ENCODE peak calls at places on chromosomes 11 and 22, in ten cellular contexts. A is hypothalamus; O is activated naive CD8-positive, alpha-beta T cell treated with anti-CD3 and anti-CD28 coated beads, Interleukin-2, amount 50 U/mL, for 24 hours; C is endothelial cell; F is pulmonary artery endothelial cell; D is esophagus squamous epithelium; P is Calu3; L is stimulated activated CD4-positive, alpha-beta T cell treated with anti-CD3 and anti-CD28 coated beads, TNF-alpha, amount 100 ng/mL, for 1 hour; G is activated CD8-positive, alpha-beta T cell treated with anti-CD3 and anti-CD28 coated beads for 36 hours; B is GM23338. K is an unnamed sample.

GRCh38 chr11:9028591-9028990 is 24.8 kb upstream of the NRIP3 start:
- DNase-seq in A (no peak), O (no peak), C (no peak), F (no peak), D (no peak), P (no peak), L (no peak), G (no peak), B (no peak), K (no peak)

GRCh38 chr11:87819141-87819540 is 356.1 kb downstream of the RAB38 start:
- DNase-seq in A (no peak), O (no peak), C (no peak), F (no peak), D (no peak), P (no peak), L (no peak), G (no peak), B (no peak), K (peak; percentile 3)

GRCh38 chr11:133711545-133711944 is 133.8 kb downstream of the SPATA19 start:
- DNase-seq in A (no peak), O (no peak), C (no peak), F (no peak), D (no peak), P (no peak), L (no peak), G (no peak), B (no peak), K (no peak)

GRCh38 chr22:43921361-43921760 is 2.2 kb upstream of the PNPLA3 start:
- DNase-seq in A (peak; percentile 47), O (no peak), C (no peak), F (no peak), D (no peak), P (peak; percentile 81), L (no peak), G (no peak), B (no peak), K (no peak)

GRCh38 chr11:57417056-57417455 is 9.9 kb downstream of the SLC43A3 start:
- DNase-seq in A (no peak), O (no peak), C (no peak), F (no peak), D (no peak), P (no peak), L (no peak), G (no peak), B (no peak), K (no peak)

GRCh38 chr11:74460481-74461154 is 6.7 kb downstream of the KCNE3 start:
- DNase-seq in A (no peak), O (no peak), C (no peak), F (no peak), D (no peak), P (no peak), L (no peak), G (no peak), B (peak; percentile 17), K (no peak)

GRCh38 chr11:79436911-79437273 is 3.9 kb downstream of the TENM4 start:
- DNase-seq in A (no peak), O (no peak), C (no peak), F (no peak), D (no peak), P (no peak), L (no peak), G (no peak), B (peak; percentile 56), K (no peak)

GRCh38 chr11:108131993-108132392 is 10.6 kb downstream of the ACAT1 start:
- DNase-seq in A (no peak), O (no peak), C (no peak), F (no peak), D (no peak), P (no peak), L (no peak), G (no peak), B (no peak), K (no peak)

GRCh38 chr22:33757443-33758124 is 162.7 kb downstream of the LARGE1 start:
- DNase-seq in A (no peak), O (no peak), C (no peak), F (no peak), D (no peak), P (no peak), L (no peak), G (no peak), B (peak; percentile 47), K (no peak)

GRCh38 chr22:49676783-49677494 is 150.7 kb downstream of the BRD1 start:
- DNase-seq in A (no peak), O (no peak), C (no peak), F (no peak), D (no peak), P (no peak), L (no peak), G (no peak), B (no peak), K (no peak)

K was measured in non-pigmented ciliary epithelial cell.